ENCODE peak calls at places on chromosomes 3 and 15, in eight cellular contexts. U is putamen; X is sigmoid colon; C is HEK293T; T is glutamatergic neuron; N is activated CD8-positive, alpha-beta T cell treated with anti-CD3 and anti-CD28 coated beads for 36 hours; H is GM12878; B is NCI-H146. V is an unnamed sample.

GRCh38 chr3:86702381-86702958 is 288.5 kb downstream of the VGLL3 start:
- DNase-seq in U (no peak), X (no peak), C (peak), T (no peak), N (no peak), H (no peak), B (peak), V (no peak)

GRCh38 chr3:149004622-149005021 is 13.3 kb downstream of the GYG1 start:
- DNase-seq in U (no peak), X (no peak), C (no peak), T (no peak), N (no peak), H (no peak), B (peak), V (peak)

GRCh38 chr3:193552911-193553310 is 1.8 kb downstream of the ATP13A4 start:
- DNase-seq in U (peak), X (no peak), C (no peak), T (no peak), N (no peak), H (no peak), B (no peak), V (no peak)

GRCh38 chr15:73982251-73982962 is 9.7 kb downstream of the STOML1 start:
- DNase-seq in U (peak), X (peak), C (no peak), T (no peak), N (peak), H (no peak), B (no peak), V (peak)

GRCh38 chr3:129794319-129795201 is 99.0 kb downstream of the TMCC1 start:
- DNase-seq in U (no peak), X (peak), C (peak), T (peak), N (peak), H (no peak), B (peak), V (peak)

GRCh38 chr3:197750863-197751737 is 1.4 kb downstream of the FYTTD1 start:
- DNase-seq in U (peak), X (peak), C (no peak), T (peak), N (peak), H (no peak), B (peak), V (no peak)

GRCh38 chr3:139226731-139227130 is 117.1 kb upstream of the MRPS22 start:
- DNase-seq in U (no peak), X (no peak), C (no peak), T (no peak), N (no peak), H (no peak), B (no peak), V (no peak)

GRCh38 chr3:175951047-175951694 is 1092.0 kb downstream of the NAALADL2 start:
- DNase-seq in U (no peak), X (no peak), C (no peak), T (no peak), N (no peak), H (no peak), B (no peak), V (no peak)

GRCh38 chr3:16124636-16125035 is 49.8 kb upstream of the GALNT15 start:
- DNase-seq in U (no peak), X (no peak), C (no peak), T (no peak), N (no peak), H (no peak), B (no peak), V (no peak)

GRCh38 chr3:181699171-181699903 is 12.4 kb upstream of the SOX2 start:
- DNase-seq in U (peak), X (no peak), C (no peak), T (no peak), N (no peak), H (no peak), B (peak), V (no peak)

GRCh38 chr3:14725015-14725431 is 50.1 kb downstream of the C3orf20 start:
- DNase-seq in U (no peak), X (peak), C (no peak), T (no peak), N (no peak), H (no peak), B (no peak), V (no peak)

GRCh38 chr3:119716998-119717397 is 14.2 kb downstream of the CFAP91 start:
- DNase-seq in U (no peak), X (no peak), C (no peak), T (no peak), N (no peak), H (no peak), B (no peak), V (no peak)

GRCh38 chr15:70091649-70092461 is 5.9 kb downstream of the TLE3 start:
- DNase-seq in U (no peak), X (no peak), C (no peak), T (peak), N (peak), H (no peak), B (peak), V (no peak)

GRCh38 chr3:4351164-4351855 is 48.1 kb downstream of the SETMAR start:
- DNase-seq in U (no peak), X (no peak), C (no peak), T (no peak), N (peak), H (no peak), B (no peak), V (no peak)

GRCh38 chr3:55879901-55880331 is 392.8 kb upstream of the WNT5A start:
- DNase-seq in U (no peak), X (no peak), C (no peak), T (no peak), N (no peak), H (no peak), B (no peak), V (peak)

GRCh38 chr15:51475736-51476135 is 134.3 kb downstream of the GLDN start:
- DNase-seq in U (no peak), X (no peak), C (no peak), T (no peak), N (no peak), H (no peak), B (no peak), V (no peak)

GRCh38 chr3:79297242-79297641 is 470.6 kb downstream of the ROBO1 start:
- DNase-seq in U (no peak), X (no peak), C (peak), T (no peak), N (no peak), H (no peak), B (peak), V (no peak)

GRCh38 chr15:78944669-78945407 is at the start of gene CTSH:
- DNase-seq in U (peak), X (peak), C (peak), T (peak), N (peak), H (no peak), B (peak), V (no peak)

GRCh38 chr3:141152130-141152529 is 79.5 kb upstream of the PXYLP1 start:
- DNase-seq in U (no peak), X (no peak), C (no peak), T (no peak), N (no peak), H (no peak), B (no peak), V (no peak)

GRCh38 chr3:15805756-15806266 is 8.0 kb upstream of the ANKRD28 start:
- DNase-seq in U (no peak), X (no peak), C (no peak), T (no peak), N (no peak), H (peak), B (no peak), V (no peak)

GRCh38 chr3:130820976-130821375 is 72.9 kb upstream of the ATP2C1 start:
- DNase-seq in U (no peak), X (no peak), C (no peak), T (no peak), N (no peak), H (no peak), B (no peak), V (peak)

GRCh38 chr3:112007641-112008040 is 8.9 kb downstream of the TAGLN3 start:
- DNase-seq in U (no peak), X (no peak), C (no peak), T (no peak), N (no peak), H (no peak), B (no peak), V (no peak)

GRCh38 chr15:94047566-94047965 is 183.8 kb upstream of the MCTP2 start:
- DNase-seq in U (no peak), X (no peak), C (no peak), T (no peak), N (no peak), H (no peak), B (no peak), V (no peak)

GRCh38 chr3:36877930-36878685 is 66.7 kb downstream of the TRANK1 start:
- DNase-seq in U (no peak), X (no peak), C (no peak), T (no peak), N (peak), H (no peak), B (no peak), V (no peak)

GRCh38 chr15:82647835-82648256 is 683 bp upstream of the CPEB1 start:
- DNase-seq in U (no peak), X (peak), C (peak), T (peak), N (peak), H (no peak), B (peak), V (no peak)

GRCh38 chr15:97200161-97200560 is 760.3 kb upstream of the ARRDC4 start:
- DNase-seq in U (no peak), X (no peak), C (no peak), T (no peak), N (no peak), H (no peak), B (no peak), V (no peak)

V was measured in epithelial cell of proximal tubule.